ENCODE peak calls at places on chromosomes 12 and 14, in nine cellular contexts. H is foreskin fibroblast, W is GM06990, Q is kidney, G is dorsolateral prefrontal cortex, J is ascending aorta, Z is fibroblast of mammary gland, V is epithelial cell of esophagus, Y is tibial nerve. D is an unnamed sample.

GRCh38 chr14:37658174-37658573 is 62.7 kb downstream of the TTC6 start:
- DNase-seq in W (no peak), Q (no peak), V (no peak), Y (no peak), Z (no peak), H (no peak), J (no peak), G (no peak), D (no peak)

GRCh38 chr14:91453744-91454143 is 36.1 kb upstream of the CCDC88C start:
- DNase-seq in W (no peak), J (no peak), G (no peak), V (peak; percentile 2), Q (no peak), H (no peak), Y (no peak), Z (no peak), D (no peak)

GRCh38 chr12:14185441-14186192 is 179.9 kb upstream of the ATF7IP start:
- DNase-seq in Q (no peak), J (no peak), H (peak; percentile 6), Y (no peak), W (peak; percentile 28), Z (peak; percentile 44), V (peak; percentile 59), G (peak; percentile 39), D (peak; percentile 65)

GRCh38 chr12:90065301-90065801 is 356.7 kb upstream of the ATP2B1 start:
- DNase-seq in Y (no peak), J (no peak), V (peak; percentile 59), H (no peak), Q (no peak), W (no peak), Z (peak; percentile 31), G (no peak), D (no peak)

GRCh38 chr12:3697311-3697870 is 55.5 kb downstream of the CRACR2A start:
- DNase-seq in Q (no peak), V (no peak), W (no peak), Y (no peak), J (no peak), H (no peak), Z (peak; percentile 35), G (no peak), D (no peak)

GRCh38 chr14:59407246-59407615 is 57.9 kb downstream of the GPR135 start:
- DNase-seq in Q (no peak), Z (peak; percentile 95), Y (no peak), G (no peak), W (no peak), J (no peak), H (peak; percentile 87), V (peak; percentile 87), D (no peak)

GRCh38 chr14:101257551-101257950 is 303.7 kb upstream of the DIO3 start:
- DNase-seq in V (no peak), Y (no peak), Q (no peak), J (no peak), W (no peak), Z (no peak), G (no peak), H (no peak), D (no peak)

GRCh38 chr12:113158439-113159203 is 9.1 kb downstream of the CFAP73 start:
- DNase-seq in Q (no peak), Z (no peak), W (no peak), J (no peak), Y (no peak), G (no peak), V (no peak), H (no peak), D (no peak)

GRCh38 chr12:27226319-27226984 is 17.6 kb upstream of the STK38L start:
- DNase-seq in Y (no peak), G (no peak), W (no peak), J (no peak), H (no peak), Z (peak; percentile 19), Q (no peak), V (peak; percentile 89), D (no peak)

GRCh38 chr12:39830862-39831520 is 211.4 kb upstream of the ABCD2 start:
- DNase-seq in Q (no peak), V (no peak), W (no peak), H (peak; percentile 29), Y (no peak), Z (peak; percentile 59), G (no peak), J (no peak), D (no peak)

GRCh38 chr14:38951451-38951850 is 151.6 kb downstream of the SEC23A start:
- DNase-seq in W (no peak), Y (no peak), J (no peak), H (peak; percentile 24), V (no peak), G (no peak), Q (no peak), Z (peak; percentile 54), D (no peak)

GRCh38 chr14:51239813-51240803 is at the start of gene TMX1:
- DNase-seq in Q (peak; percentile 98), Z (peak; percentile 99), J (peak; percentile 92), H (peak; percentile 98), W (peak; percentile 96), V (peak; percentile 98), G (peak; percentile 95), Y (peak; percentile 84), D (peak; percentile 98)
- TF ChIP-seq CTCF in Q (no peak), Z (no peak), J (no peak), H (no peak), W (peak; percentile 10), V (no peak), G (peak; percentile 51), Y (no peak), D (peak; percentile 0)

GRCh38 chr12:93746572-93747168 is 69.5 kb downstream of the CRADD start:
- DNase-seq in Z (peak; percentile 44), V (no peak), Y (no peak), Q (no peak), J (no peak), W (no peak), H (no peak), G (no peak), D (no peak)

GRCh38 chr12:93742086-93742934 is 65.1 kb downstream of the CRADD start:
- DNase-seq in V (peak; percentile 65), G (peak; percentile 73), Q (peak; percentile 92), Z (peak; percentile 64), H (peak; percentile 68), W (peak; percentile 70), J (no peak), Y (peak; percentile 63), D (peak; percentile 75)

GRCh38 chr12:93743229-93743998 is 66.2 kb downstream of the CRADD start:
- DNase-seq in H (no peak), J (no peak), W (no peak), G (no peak), Z (no peak), V (no peak), Q (no peak), Y (no peak), D (no peak)

GRCh38 chr12:93743999-93744689 is 67.0 kb downstream of the CRADD start:
- DNase-seq in Y (no peak), Z (no peak), W (no peak), Q (no peak), H (no peak), J (no peak), V (peak; percentile 66), G (no peak), D (no peak)

GRCh38 chr12:93745304-93745703 is 68.1 kb downstream of the CRADD start:
- DNase-seq in Z (no peak), Q (no peak), H (no peak), Y (no peak), V (no peak), G (no peak), J (no peak), W (no peak), D (no peak)
- H3K4me3 ChIP-seq in Z (no peak overlapping the region), Q (no peak overlapping the region), H (no peak overlapping the region), Y (no peak overlapping the region), V (no peak overlapping the region), G (no peak overlapping the region), J (no peak overlapping the region), W (no peak overlapping the region), D (no peak overlapping the region)

GRCh38 chr12:62915130-62915529 is 19.8 kb downstream of the PPM1H start:
- DNase-seq in Z (no peak), J (no peak), V (no peak), Q (no peak), H (no peak), W (no peak), Y (no peak), G (no peak), D (no peak)

GRCh38 chr12:62913380-62913779 is 21.6 kb downstream of the PPM1H start:
- DNase-seq in J (no peak), W (no peak), G (no peak), H (no peak), Z (no peak), Y (no peak), V (peak; percentile 48), Q (no peak), D (no peak)

GRCh38 chr12:62917066-62917465 is 17.9 kb downstream of the PPM1H start:
- DNase-seq in G (no peak), Q (no peak), Y (no peak), J (no peak), W (no peak), H (no peak), V (no peak), Z (no peak), D (no peak)

GRCh38 chr12:62912644-62913043 is 22.3 kb downstream of the PPM1H start:
- DNase-seq in W (no peak), Y (no peak), G (no peak), Z (no peak), V (no peak), H (no peak), Q (no peak), J (no peak), D (no peak)

GRCh38 chr12:62914443-62914909 is 20.5 kb downstream of the PPM1H start:
- DNase-seq in J (no peak), W (no peak), V (no peak), Y (no peak), Q (no peak), Z (no peak), G (no peak), H (no peak), D (no peak)
- TF ChIP-seq CTCF in J (no peak), W (no peak), V (no peak), Y (no peak), Q (no peak), Z (no peak), G (no peak), H (no peak), D (no peak)

DNA sequence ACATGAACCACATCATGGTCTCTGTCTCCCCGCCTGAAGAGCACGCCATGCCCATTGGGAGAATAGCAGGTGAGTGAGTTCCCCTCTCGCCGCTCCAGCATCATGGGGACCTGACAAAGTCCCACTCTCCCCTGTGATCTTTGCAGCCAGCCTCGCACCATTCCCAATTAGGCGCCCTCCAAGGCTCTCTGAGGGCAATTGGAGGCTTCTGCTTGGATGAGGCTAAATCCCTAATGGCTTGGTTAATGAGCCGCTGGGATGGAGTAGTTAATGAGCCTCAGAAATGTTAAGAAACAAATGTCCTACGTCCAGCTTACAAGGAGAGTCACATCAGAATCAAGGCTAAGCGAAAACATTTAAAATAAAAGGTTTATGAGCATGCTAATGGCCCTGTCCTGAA is 200.8 kb upstream of the BCL2L14 start:
- DNase-seq in Y (no peak), Z (no peak), Q (no peak), W (no peak), V (no peak), G (no peak), H (no peak), J (no peak), D (no peak)
- H3K4me3 ChIP-seq in Y (no peak overlapping the region), Z (no peak overlapping the region), Q (no peak overlapping the region), W (no peak overlapping the region), V (no peak overlapping the region), G (no peak overlapping the region), H (no peak overlapping the region), J (no peak overlapping the region), D (no peak overlapping the region)

D was measured in GM12865.